ENCODE peak calls at places on chromosome 18, in ten cellular contexts. J is HepG2, A is SK-N-SH, K is stomach, D is ovary, C is H1, U is A549, P is K562, O is transverse colon, M is upper lobe of left lung. N is an unnamed sample.

GRCh38 chr18:1564793-1565192 is 660.1 kb downstream of the ADCYAP1 start:
- DNase-seq in J (no peak), A (no peak), K (no peak), D (no peak), C (no peak), U (no peak), P (no peak), O (no peak), M (no peak), N (no peak)

GRCh38 chr18:59056706-59057492 is 82.8 kb upstream of the SEC11C start:
- DNase-seq in J (peak), A (peak), K (peak), D (peak), C (peak), U (peak), P (peak), O (peak), M (no peak), N (peak)

GRCh38 chr18:34342960-34343359 is 118.2 kb upstream of the NOL4 start:
- DNase-seq in J (no peak), A (no peak), K (no peak), D (no peak), C (no peak), U (no peak), P (no peak), O (no peak), M (no peak), N (no peak)

GRCh38 chr18:26456070-26456491 is 92.3 kb downstream of the KCTD1 start:
- DNase-seq in J (peak), A (no peak), K (no peak), D (no peak), C (no peak), U (peak), P (no peak), O (no peak), M (no peak), N (no peak)

GRCh38 chr18:23498877-23499570 is 4.3 kb upstream of the RMC1 start:
- DNase-seq in J (peak), A (peak), K (peak), D (peak), C (peak), U (peak), P (peak), O (peak), M (no peak), N (peak)

GRCh38 chr18:76553715-76554603 is 58.9 kb upstream of the ZNF516 start:
- DNase-seq in J (peak), A (no peak), K (no peak), D (no peak), C (no peak), U (no peak), P (no peak), O (no peak), M (no peak), N (no peak)

GRCh38 chr18:45874501-45875184 is 49.2 kb downstream of the SIGLEC15 start:
- DNase-seq in J (no peak), A (no peak), K (no peak), D (no peak), C (no peak), U (no peak), P (peak), O (peak), M (no peak), N (no peak)

GRCh38 chr18:45775241-45775676 is 50.2 kb upstream of the SIGLEC15 start:
- DNase-seq in J (no peak), A (peak), K (peak), D (peak), C (peak), U (peak), P (peak), O (peak), M (peak), N (peak)

GRCh38 chr18:30908381-30908780 is 134.2 kb downstream of the DSC3 start:
- DNase-seq in J (no peak), A (no peak), K (no peak), D (no peak), C (no peak), U (no peak), P (no peak), O (no peak), M (no peak), N (no peak)

GRCh38 chr18:27839141-27839540 is 337.8 kb downstream of the CDH2 start:
- DNase-seq in J (peak), A (no peak), K (no peak), D (no peak), C (no peak), U (peak), P (no peak), O (no peak), M (no peak), N (no peak)

GRCh38 chr18:31581498-31582197 is 10.0 kb upstream of the TTR start:
- DNase-seq in J (peak), A (no peak), K (no peak), D (no peak), C (no peak), U (no peak), P (no peak), O (no peak), M (no peak), N (no peak)

GRCh38 chr18:78794031-78794430 is 185.6 kb upstream of the SALL3 start:
- DNase-seq in J (no peak), A (no peak), K (no peak), D (no peak), C (no peak), U (no peak), P (no peak), O (no peak), M (no peak), N (no peak)

GRCh38 chr18:23835076-23835475 is 145.8 kb downstream of the LAMA3 start:
- DNase-seq in J (no peak), A (no peak), K (no peak), D (no peak), C (no peak), U (no peak), P (no peak), O (no peak), M (no peak), N (no peak)

GRCh38 chr18:39959839-39960238 is 1995.2 kb upstream of the PIK3C3 start:
- DNase-seq in J (no peak), A (no peak), K (no peak), D (no peak), C (no peak), U (no peak), P (no peak), O (no peak), M (no peak), N (no peak)

GRCh38 chr18:35041752-35042379 is 653 bp downstream of the MAPRE2 start:
- DNase-seq in J (no peak), A (peak), K (no peak), D (no peak), C (no peak), U (no peak), P (peak), O (no peak), M (no peak), N (no peak)

GRCh38 chr18:24014986-24015896 is 687 bp downstream of the TTC39C start:
- DNase-seq in J (peak), A (peak), K (peak), D (peak), C (no peak), U (peak), P (no peak), O (peak), M (peak), N (peak)

GRCh38 chr18:55868909-55869308 is 280.9 kb upstream of the TCF4 start:
- DNase-seq in J (no peak), A (no peak), K (no peak), D (no peak), C (no peak), U (no peak), P (no peak), O (no peak), M (no peak), N (no peak)

GRCh38 chr18:79782566-79783308 is 15.0 kb upstream of the KCNG2 start:
- DNase-seq in J (no peak), A (no peak), K (no peak), D (no peak), C (no peak), U (no peak), P (no peak), O (peak), M (peak), N (no peak)

GRCh38 chr18:58615150-58616132 is 13.4 kb downstream of the ALPK2 start:
- DNase-seq in J (no peak), A (no peak), K (peak), D (no peak), C (no peak), U (no peak), P (no peak), O (peak), M (no peak), N (no peak)

GRCh38 chr18:80147418-80148315 is 38.6 kb downstream of the ADNP2 start:
- DNase-seq in J (peak), A (peak), K (peak), D (peak), C (peak), U (peak), P (no peak), O (peak), M (peak), N (peak)

GRCh38 chr18:692841-693240 is 19.6 kb downstream of the ENOSF1 start:
- DNase-seq in J (no peak), A (no peak), K (no peak), D (peak), C (no peak), U (no peak), P (no peak), O (no peak), M (no peak), N (no peak)

GRCh38 chr18:43719264-43719795 is 442.0 kb upstream of the SYT4 start:
- DNase-seq in J (no peak), A (no peak), K (no peak), D (no peak), C (no peak), U (no peak), P (no peak), O (no peak), M (no peak), N (no peak)

GRCh38 chr18:56083097-56083865 is 495.3 kb upstream of the TCF4 start:
- DNase-seq in J (no peak), A (peak), K (no peak), D (peak), C (no peak), U (no peak), P (peak), O (no peak), M (no peak), N (no peak)

GRCh38 chr18:79772865-79773696 is 24.7 kb upstream of the KCNG2 start:
- DNase-seq in J (no peak), A (no peak), K (no peak), D (no peak), C (peak), U (no peak), P (no peak), O (peak), M (no peak), N (no peak)

GRCh38 chr18:32674491-32674890 is 98.3 kb downstream of the KLHL14 start:
- DNase-seq in J (peak), A (peak), K (no peak), D (no peak), C (no peak), U (peak), P (no peak), O (no peak), M (no peak), N (no peak)

GRCh38 chr18:36516726-36517125 is 219.2 kb downstream of the FHOD3 start:
- DNase-seq in J (no peak), A (no peak), K (no peak), D (no peak), C (no peak), U (no peak), P (no peak), O (no peak), M (no peak), N (no peak)

GRCh38 chr18:50374753-50375391 is at the start of gene SKA1:
- DNase-seq in J (peak), A (peak), K (peak), D (peak), C (peak), U (peak), P (peak), O (peak), M (peak), N (peak)
- H3K4me3 ChIP-seq in J (peak), A (peak), K (peak), D (peak), C (peak), U (peak), P (peak), O (peak), M (peak), N (peak)

GRCh38 chr18:66497351-66497750 is 106.5 kb downstream of the CDH19 start:
- DNase-seq in J (no peak), A (no peak), K (no peak), D (no peak), C (no peak), U (no peak), P (no peak), O (no peak), M (no peak), N (no peak)

GRCh38 chr18:66495844-66496243 is 108.0 kb downstream of the CDH19 start:
- DNase-seq in J (peak), A (peak), K (peak), D (no peak), C (peak), U (peak), P (peak), O (peak), M (no peak), N (no peak)
- TF ChIP-seq EP300 in J (no peak), A (no peak), K (no peak), D (no peak), C (no peak), U (no peak), P (no peak), O (no peak), M (no peak), N (no peak)

DNA sequence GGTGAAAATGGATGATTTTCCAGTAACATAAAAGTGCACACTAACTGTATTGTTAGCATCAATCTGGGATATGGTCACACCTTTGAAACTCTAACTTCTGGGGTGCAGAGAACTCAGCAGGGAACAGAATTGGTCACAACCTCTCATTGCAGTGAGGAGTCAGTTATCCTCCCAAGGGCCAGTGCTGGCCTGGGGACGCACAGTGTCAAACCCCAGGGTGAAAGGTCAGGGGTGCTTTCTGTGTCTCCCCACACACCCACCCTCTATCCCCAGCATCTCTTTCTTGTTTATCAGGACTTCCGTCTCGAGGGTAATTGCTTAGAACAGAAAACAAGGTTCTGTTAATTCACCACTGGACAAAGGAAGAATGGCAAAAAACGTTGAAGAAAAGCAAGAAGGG is 208.7 kb downstream of the DLGAP1 start:
- DNase-seq in J (no peak), A (no peak), K (no peak), D (no peak), C (no peak), U (no peak), P (no peak), O (no peak), M (no peak), N (no peak)
- H3K4me3 ChIP-seq in J (no peak), A (no peak), K (no peak), D (no peak), C (no peak), U (no peak), P (no peak), O (no peak), M (no peak), N (no peak)

DNA sequence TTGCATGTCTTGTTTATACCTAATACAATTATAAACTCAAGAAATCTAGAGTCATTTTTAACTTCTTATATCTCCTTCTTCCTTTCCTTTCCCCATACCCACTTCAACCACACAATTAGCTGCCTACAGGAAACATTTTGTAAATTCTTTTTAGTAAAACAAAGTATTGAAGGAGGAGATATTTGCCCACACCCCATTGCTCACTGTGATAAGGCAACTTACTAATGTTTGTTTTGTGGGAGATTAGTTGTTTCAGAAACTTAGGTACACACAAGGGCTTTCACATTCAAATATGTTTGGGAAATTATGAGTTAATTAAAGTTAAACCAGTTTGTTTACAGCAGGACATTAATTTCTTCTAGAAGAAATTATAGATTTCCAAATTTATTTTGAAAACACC is 62.6 kb upstream of the RAB27B start:
- DNase-seq in J (no peak), A (no peak), K (no peak), D (no peak), C (no peak), U (no peak), P (peak), O (no peak), M (no peak), N (no peak)
- TF ChIP-seq EP300 in J (no peak), A (no peak), K (no peak), D (no peak), C (no peak), U (no peak), P (peak), O (no peak), M (no peak), N (no peak)

GRCh38 chr18:68803371-68803770 is 5.5 kb downstream of the CCDC102B start:
- DNase-seq in J (no peak), A (no peak), K (peak), D (no peak), C (no peak), U (no peak), P (no peak), O (peak), M (peak), N (peak)

GRCh38 chr18:68796936-68797690 is 767 bp upstream of the CCDC102B start:
- DNase-seq in J (no peak), A (no peak), K (no peak), D (no peak), C (no peak), U (no peak), P (no peak), O (no peak), M (no peak), N (no peak)

GRCh38 chr18:68797901-68798300 is at the start of gene CCDC102B:
- DNase-seq in J (no peak), A (peak), K (no peak), D (no peak), C (no peak), U (no peak), P (no peak), O (no peak), M (no peak), N (no peak)

GRCh38 chr18:68800075-68800474 is 2.2 kb downstream of the CCDC102B start:
- DNase-seq in J (no peak), A (no peak), K (no peak), D (no peak), C (no peak), U (no peak), P (no peak), O (no peak), M (no peak), N (no peak)
- H3K4me3 ChIP-seq in J (no peak), A (peak), K (no peak), D (no peak), C (no peak), U (no peak), P (no peak), O (no peak), M (peak), N (no peak)

GRCh38 chr18:7921938-7922587 is 354.9 kb downstream of the PTPRM start:
- DNase-seq in J (peak), A (no peak), K (no peak), D (no peak), C (no peak), U (peak), P (no peak), O (no peak), M (no peak), N (no peak)
- TF ChIP-seq EP300 in J (peak), A (no peak), K (no peak), D (no peak), C (no peak), U (peak), P (no peak), O (no peak), M (peak), N (no peak)

N was measured in tibial nerve.